ENCODE peak calls at places on chromosomes 6 and 20, in six cellular contexts. A, U, R, I, C and K are unnamed samples.
A peak's percentile ranks its signal among the peaks of the same experiment; 100 is the strongest.

GRCh38 chr20:48828734-48829460 is 1.1 kb upstream of the PREX1 start:
- DNase-seq in A (no peak), C (no peak), I (no peak), R (no peak), U (no peak), K (no peak)

GRCh38 chr6:137678451-137678850 is 184.3 kb upstream of the OLIG3 start:
- DNase-seq in U (no peak), I (no peak), C (no peak), A (no peak), R (no peak), K (no peak)

GRCh38 chr6:2850480-2851150 is 9.0 kb upstream of the SERPINB1 start:
- DNase-seq in U (no peak), A (peak; percentile 44), C (no peak), R (no peak), I (no peak), K (peak; percentile 60)

GRCh38 chr20:57387463-57387862 is 3.7 kb upstream of the RBM38 start:
- DNase-seq in A (no peak), C (no peak), U (no peak), I (no peak), R (no peak), K (no peak)

GRCh38 chr6:20186981-20187380 is 25.3 kb downstream of the MBOAT1 start:
- DNase-seq in C (no peak), A (no peak), R (no peak), I (no peak), U (no peak), K (no peak)

GRCh38 chr6:24919404-24919892 is 16.3 kb downstream of the RIPOR2 start:
- DNase-seq in U (peak; percentile 87), R (no peak), I (peak; percentile 98), C (no peak), A (no peak), K (no peak)

GRCh38 chr20:47066484-47067270 is 172.0 kb downstream of the EYA2 start:
- DNase-seq in R (no peak), I (no peak), U (no peak), C (no peak), A (no peak), K (peak; percentile 25)

GRCh38 chr20:47753571-47754120 is 31.6 kb downstream of the SULF2 start:
- DNase-seq in I (no peak), U (no peak), C (no peak), R (no peak), A (no peak), K (no peak)

GRCh38 chr20:34163316-34163715 is 51.3 kb upstream of the EIF2S2 start:
- DNase-seq in R (no peak), U (no peak), C (no peak), I (peak; percentile 78), A (no peak), K (no peak)

GRCh38 chr6:18076231-18076630 is 46.2 kb downstream of the NHLRC1 start:
- DNase-seq in C (no peak), U (no peak), A (no peak), R (no peak), I (no peak), K (no peak)

GRCh38 chr6:34663887-34664269 is 32.7 kb downstream of the ILRUN start:
- DNase-seq in I (no peak), A (peak; percentile 44), C (no peak), R (no peak), U (no peak), K (peak; percentile 48)

GRCh38 chr6:52881996-52882841 is 27.3 kb downstream of the GSTA3 start:
- DNase-seq in A (peak; percentile 72), C (peak; percentile 47), R (peak; percentile 57), U (peak; percentile 69), I (peak; percentile 88), K (peak; percentile 75)

GRCh38 chr6:25954756-25955155 is 7.8 kb upstream of the TRIM38 start:
- DNase-seq in R (no peak), A (no peak), C (no peak), I (no peak), U (no peak), K (no peak)

GRCh38 chr6:148771212-148771601 is 24.4 kb downstream of the UST start:
- DNase-seq in U (no peak), A (no peak), C (no peak), I (no peak), R (peak; percentile 58), K (no peak)

GRCh38 chr20:57880155-57880648 is 170.4 kb upstream of the PMEPA1 start:
- DNase-seq in R (no peak), I (no peak), C (no peak), A (no peak), U (no peak), K (no peak)

GRCh38 chr6:109894181-109894580 is 83.9 kb upstream of the GPR6 start:
- DNase-seq in R (no peak), U (no peak), A (no peak), I (no peak), C (no peak), K (no peak)

GRCh38 chr20:45962031-45962755 is 9.8 kb downstream of the ZNF335 start:
- DNase-seq in C (no peak), U (no peak), A (no peak), R (no peak), I (no peak), K (no peak)

GRCh38 chr20:50534567-50534966 is 24.4 kb downstream of the PTPN1 start:
- DNase-seq in R (no peak), C (no peak), I (no peak), U (no peak), A (peak; percentile 80), K (no peak)

GRCh38 chr20:62716198-62716940 is 7.7 kb downstream of the NTSR1 start:
- DNase-seq in U (no peak), C (no peak), R (no peak), I (no peak), A (no peak), K (no peak)

GRCh38 chr6:105609375-105609991 is 206.6 kb upstream of the PREP start:
- DNase-seq in C (no peak), R (no peak), I (peak; percentile 8), A (no peak), U (no peak), K (no peak)

GRCh38 chr6:109579361-109579760 is 96.3 kb upstream of the ZBTB24 start:
- DNase-seq in A (peak; percentile 3), R (no peak), C (no peak), I (no peak), U (no peak), K (no peak)